ENCODE peak calls at places on chromosomes 4 and X, in eight cellular contexts. J is spleen; B is CD4-positive, alpha-beta memory T cell; L is esophagus squamous epithelium; G is neuronal stem cell; F is lower lobe of right lung; N is A549; O is psoas muscle. K is an unnamed sample.

GRCh38 chr4:19739101-19739651 is 512.5 kb upstream of the SLIT2 start:
- DNase-seq in J (no peak), B (no peak), L (no peak), G (no peak), F (no peak), O (no peak), N (no peak), K (peak; percentile 46)

GRCh38 chrX:44043496-44043895 is 70.3 kb upstream of the NDP start:
- DNase-seq in N (no peak), F (no peak), L (no peak), B (no peak), J (no peak), G (no peak), O (no peak), K (no peak)

GRCh38 chr4:110020139-110020538 is 107.5 kb downstream of the EGF start:
- DNase-seq in O (no peak), B (no peak), N (no peak), G (peak; percentile 24), J (no peak), F (no peak), L (no peak), K (no peak)

GRCh38 chr4:3791910-3792542 is 25.8 kb downstream of the ADRA2C start:
- DNase-seq in B (no peak), O (no peak), L (no peak), G (peak; percentile 73), J (no peak), N (no peak), F (peak; percentile 55), K (no peak)

GRCh38 chr4:91577864-91578263 is 725.9 kb upstream of the GRID2 start:
- DNase-seq in L (no peak), F (no peak), G (no peak), O (no peak), B (no peak), J (no peak), N (no peak), K (no peak)

GRCh38 chrX:108426262-108426661 is 12.0 kb downstream of the COL4A6 start:
- DNase-seq in L (no peak), J (no peak), N (no peak), G (no peak), O (no peak), F (no peak), B (no peak), K (no peak)

GRCh38 chr4:96120206-96120605 is 280.3 kb downstream of the PDHA2 start:
- DNase-seq in G (no peak), N (no peak), F (no peak), B (no peak), J (no peak), L (no peak), O (no peak), K (no peak)

GRCh38 chrX:10932842-10933440 is 178.2 kb upstream of the HCCS start:
- DNase-seq in F (no peak), L (no peak), J (no peak), N (no peak), G (no peak), B (no peak), O (no peak), K (no peak)

GRCh38 chr4:46648088-46648744 is 258.3 kb upstream of the GABRA2 start:
- DNase-seq in L (no peak), F (no peak), N (no peak), G (peak; percentile 23), O (no peak), B (no peak), J (no peak), K (no peak)

GRCh38 chr4:184232212-184232611 is 14.5 kb upstream of the ENPP6 start:
- DNase-seq in J (no peak), L (no peak), N (no peak), B (no peak), F (no peak), G (no peak), O (no peak), K (no peak)

GRCh38 chrX:155334486-155335316 is at the start of gene CLIC2:
- DNase-seq in L (no peak), F (peak; percentile 43), O (no peak), G (no peak), J (no peak), B (no peak), N (no peak), K (no peak)

GRCh38 chr4:168979338-168979737 is 30.7 kb downstream of the CBR4 start:
- DNase-seq in G (no peak), N (no peak), B (no peak), O (no peak), F (no peak), L (no peak), J (no peak), K (no peak)

GRCh38 chr4:65510976-65511375 is 159.3 kb downstream of the EPHA5 start:
- DNase-seq in F (no peak), J (no peak), B (no peak), N (no peak), O (no peak), G (no peak), L (no peak), K (peak; percentile 54)

GRCh38 chrX:44872319-44872816 is 620 bp upstream of the KDM6A start:
- DNase-seq in J (peak; percentile 94), F (no peak), L (no peak), G (no peak), N (peak; percentile 40), B (peak; percentile 52), O (no peak), K (no peak)

GRCh38 chr4:15479089-15479912 is 9.6 kb downstream of the CC2D2A start:
- DNase-seq in G (peak; percentile 80), J (no peak), O (no peak), F (peak; percentile 43), N (peak; percentile 58), L (no peak), B (no peak), K (no peak)

GRCh38 chr4:62835579-62835978 is 1573.7 kb downstream of the TECRL start:
- DNase-seq in O (no peak), L (no peak), F (no peak), N (no peak), G (no peak), J (no peak), B (no peak), K (no peak)

GRCh38 chr4:107888237-107888636 is 43.1 kb upstream of the CYP2U1 start:
- DNase-seq in G (peak; percentile 9), J (no peak), B (no peak), O (no peak), N (no peak), L (no peak), F (no peak), K (no peak)

GRCh38 chr4:20248155-20248558 is 3.5 kb upstream of the SLIT2 start:
- DNase-seq in L (no peak), N (no peak), O (no peak), G (peak; percentile 27), B (no peak), J (no peak), F (no peak), K (no peak)

GRCh38 chr4:83316459-83317170 is 18.0 kb downstream of the HPSE start:
- DNase-seq in F (peak; percentile 47), B (no peak), L (no peak), J (peak; percentile 80), G (no peak), O (no peak), N (no peak), K (no peak)

DNA sequence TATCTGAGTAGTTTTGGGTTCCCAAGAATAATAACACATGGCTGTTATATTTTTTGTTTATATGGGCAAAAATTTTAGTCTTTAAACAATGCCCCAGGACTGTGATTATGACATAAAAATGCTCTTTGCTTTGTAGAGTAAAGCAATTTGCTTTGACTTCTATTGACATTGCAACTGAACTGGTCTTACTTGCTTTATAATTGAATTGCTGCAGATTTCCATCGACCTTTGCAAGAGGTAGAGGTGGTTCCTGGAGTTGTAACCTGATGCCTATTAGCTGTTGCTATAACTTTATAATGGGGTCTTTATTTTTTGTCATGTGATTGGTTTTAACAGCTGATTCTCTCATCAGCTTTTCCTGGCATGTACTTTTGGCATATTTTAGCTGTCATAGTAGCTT is 302.9 kb downstream of the ARHGAP10 start:
- DNase-seq in O (no peak), F (no peak), G (no peak), N (no peak), B (no peak), J (no peak), L (no peak), K (no peak)
- H3K27ac ChIP-seq in O (no peak overlapping the region), F (no peak overlapping the region), G (no peak overlapping the region), N (no peak overlapping the region), B (no peak overlapping the region), J (no peak overlapping the region), L (no peak overlapping the region), K (no peak overlapping the region)

DNA sequence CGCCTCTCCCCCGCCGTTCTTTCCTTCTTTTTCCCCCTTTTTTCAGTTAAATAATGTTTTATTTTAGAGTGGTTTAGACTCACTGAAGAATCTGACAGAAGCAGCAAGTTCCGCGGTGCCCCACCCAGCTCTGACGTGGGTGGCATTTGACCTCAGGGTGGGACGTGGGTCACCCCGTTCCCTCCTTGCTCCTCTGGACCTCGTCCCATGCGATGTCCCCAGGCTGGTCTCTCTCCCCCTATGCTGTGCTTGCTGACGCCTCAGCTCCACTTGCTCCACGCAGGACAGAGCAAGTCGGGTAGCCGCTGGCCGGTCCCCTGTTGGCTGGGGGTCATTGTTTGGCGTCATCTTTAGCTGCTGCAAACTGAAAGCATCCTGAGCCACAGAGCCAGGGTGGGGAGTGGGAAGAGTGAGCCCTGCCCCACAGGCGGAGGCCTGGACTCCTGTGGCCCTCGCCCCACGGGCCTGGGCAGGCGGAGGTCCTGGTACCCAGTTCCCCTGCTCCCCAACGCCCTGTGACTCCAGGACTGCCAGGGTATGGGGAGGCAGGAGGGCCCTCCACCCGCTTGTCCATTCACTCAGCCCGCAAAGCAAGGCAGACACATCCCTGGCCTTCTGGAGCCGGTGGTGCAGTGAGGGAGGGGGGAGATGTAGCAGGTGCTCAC is 30.8 kb downstream of the TRMT44 start:
- DNase-seq in J (no peak), F (no peak), N (no peak), L (no peak), O (no peak), G (no peak), B (no peak), K (no peak)
- H3K4me1 ChIP-seq in J (peaks cover 7% of the 10 kb centered on the region), F (peaks cover 21% of the 10 kb centered on the region), N (no peaks in the 10 kb centered on the region), L (peaks cover 30% of the 10 kb centered on the region), O (no peaks in the 10 kb centered on the region), G (no peaks in the 10 kb centered on the region), B (no peaks in the 10 kb centered on the region), K (no peaks in the 10 kb centered on the region)

DNA sequence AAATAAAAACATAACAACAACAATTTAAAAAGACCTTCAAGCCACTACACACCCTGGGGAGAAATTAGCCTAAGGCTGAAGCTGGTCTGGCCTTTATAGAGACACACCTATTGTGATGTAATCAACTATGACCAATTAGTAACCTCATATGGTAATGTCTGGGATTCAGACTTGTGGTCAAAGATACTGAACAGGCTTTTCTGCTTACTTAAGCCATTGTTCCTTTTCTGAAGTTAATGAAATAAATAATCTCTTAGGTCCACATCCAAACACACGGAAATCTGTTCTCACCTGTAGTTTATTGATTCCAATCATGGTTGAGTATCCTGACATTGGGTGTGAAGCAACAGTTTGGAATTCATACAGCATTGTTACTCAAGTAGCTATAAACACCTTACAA is 152.5 kb downstream of the PLS3 start:
- DNase-seq in J (no peak), F (no peak), L (no peak), N (no peak), G (no peak), O (no peak), B (no peak), K (no peak)
- H3K27ac ChIP-seq in J (no peak overlapping the region), F (no peak overlapping the region), L (no peak overlapping the region), N (no peak overlapping the region), G (no peak overlapping the region), O (no peak overlapping the region), B (no peak overlapping the region), K (no peak overlapping the region)

GRCh38 chr4:26076000-26076587 is 162.1 kb downstream of the SMIM20 start:
- DNase-seq in O (no peak), G (no peak), N (no peak), F (no peak), L (no peak), J (no peak), B (no peak), K (no peak)
- H3K4me1 ChIP-seq in O (no peaks in the 10 kb centered on the region), G (no peaks in the 10 kb centered on the region), N (no peaks in the 10 kb centered on the region), F (peaks cover 25% of the 10 kb centered on the region), L (peaks cover 32% of the 10 kb centered on the region), J (peaks cover 73% of the 10 kb centered on the region), B (peaks cover 31% of the 10 kb centered on the region), K (peaks cover 18% of the 10 kb centered on the region)

K was measured in RWPE2.